ENCODE peak calls at places on chromosomes 1 and 21, in four cellular contexts. L is esophagus squamous epithelium, V is aorta, Y is ovary. H is an unnamed sample.

GRCh38 chr1:167502719-167503452 is 15.4 kb downstream of the CD247 start:
- DNase-seq in Y (no peak), L (no peak), V (no peak), H (no peak)

GRCh38 chr1:160261526-160261877 is 847 bp downstream of the DCAF8 start:
- DNase-seq in Y (no peak), V (no peak), L (no peak), H (no peak)

GRCh38 chr21:32237021-32237420 is 41.8 kb downstream of the MIS18A start:
- DNase-seq in Y (no peak), V (no peak), L (no peak), H (no peak)

GRCh38 chr1:224497714-224498573 is 63.3 kb upstream of the WDR26 start:
- DNase-seq in V (peak; percentile 80), Y (no peak), L (no peak), H (no peak)

GRCh38 chr1:36411674-36412648 is 14.3 kb upstream of the LSM10 start:
- DNase-seq in L (no peak), Y (no peak), V (no peak), H (no peak)

GRCh38 chr1:46784666-46785065 is 14.2 kb upstream of the CYP4B1 start:
- DNase-seq in V (no peak), Y (no peak), L (no peak), H (no peak)

GRCh38 chr1:89989791-89990190 is 5.1 kb upstream of the ZNF326 start:
- DNase-seq in Y (no peak), V (no peak), L (no peak), H (no peak)

GRCh38 chr1:39507230-39507928 is 15.9 kb downstream of the BMP8A start:
- DNase-seq in L (no peak), V (peak; percentile 55), Y (no peak), H (no peak)

GRCh38 chr1:11207898-11208611 is 18.9 kb downstream of the ANGPTL7 start:
- DNase-seq in L (no peak), V (no peak), Y (peak; percentile 57), H (no peak)

GRCh38 chr21:39141502-39141901 is 41.7 kb downstream of the PSMG1 start:
- DNase-seq in L (no peak), Y (no peak), V (no peak), H (no peak)

GRCh38 chr1:164771568-164772350 is 212.8 kb downstream of the PBX1 start:
- DNase-seq in L (no peak), V (no peak), Y (no peak), H (no peak)

GRCh38 chr1:90973897-90974798 is 47.7 kb downstream of the ZNF644 start:
- DNase-seq in L (no peak), V (no peak), Y (no peak), H (no peak)

GRCh38 chr1:51570063-51570720 is 46.7 kb upstream of the OSBPL9 start:
- DNase-seq in L (no peak), V (no peak), Y (no peak), H (no peak)

GRCh38 chr1:2535455-2535854 is 5.4 kb upstream of the HES5 start:
- DNase-seq in L (no peak), Y (no peak), V (no peak), H (no peak)
- H3K27me3 ChIP-seq in L (no peaks in the 10 kb centered on the region), Y (peaks cover 20% of the 10 kb centered on the region), V (no peaks in the 10 kb centered on the region), H (peaks cover 21% of the 10 kb centered on the region)

DNA sequence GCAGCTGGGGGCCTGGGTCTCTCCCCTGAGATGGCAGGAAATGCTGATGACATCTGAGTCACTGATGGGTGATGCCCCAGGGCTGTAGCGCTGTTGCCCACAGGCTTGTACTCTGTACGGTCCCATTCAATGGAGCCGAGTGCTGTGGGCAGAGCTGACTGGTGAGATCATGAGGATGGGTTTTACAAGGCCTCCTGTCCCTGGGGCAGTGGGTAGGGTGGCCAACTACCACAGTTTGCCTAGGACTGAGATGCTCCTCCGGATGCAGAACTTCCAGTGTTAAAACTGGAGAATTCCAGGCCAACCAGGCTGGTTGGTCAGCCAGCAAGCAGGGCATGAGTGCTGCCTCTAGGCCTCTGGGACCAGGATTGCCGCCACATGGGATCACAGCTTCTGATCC is 9.2 kb downstream of the PHLDA3 start:
- DNase-seq in V (no peak), Y (no peak), L (no peak), H (no peak)
- H3K27ac ChIP-seq in V (peak overlapping the region; percentile 89), Y (no peak overlapping the region), L (peak overlapping the region; percentile 94), H (peak overlapping the region; percentile 76)

DNA sequence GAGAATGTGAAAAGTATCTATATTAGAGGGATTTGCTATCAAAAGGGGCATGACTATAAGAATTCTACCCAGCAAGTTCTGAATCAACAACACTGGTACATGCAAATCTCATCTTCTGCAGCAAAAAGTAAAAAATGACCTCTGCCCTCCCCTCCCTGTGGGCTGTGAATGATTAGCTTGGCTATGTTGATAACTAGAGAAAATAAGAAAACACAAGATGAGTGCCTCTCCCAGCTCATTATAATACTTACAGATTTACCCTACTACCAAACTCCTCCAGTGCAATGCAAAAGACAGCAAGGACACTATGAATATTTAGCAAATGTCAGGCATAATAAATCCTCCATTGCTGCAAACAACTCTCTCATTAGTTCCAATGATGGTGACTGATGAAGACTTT is 102.4 kb downstream of the SLC45A1 start:
- DNase-seq in V (no peak), Y (no peak), L (no peak), H (no peak)
- H3K4me3 ChIP-seq in V (peak overlapping the region; percentile 38), Y (peak overlapping the region; percentile 77), L (peak overlapping the region; percentile 96), H (peak overlapping the region; percentile 74)

GRCh38 chr1:80925130-80925780 is 875.5 kb upstream of the ADGRL2 start:
- DNase-seq in V (no peak), L (no peak), Y (no peak), H (no peak)
- H3K27me3 ChIP-seq in V (no peaks in the 10 kb centered on the region), L (no peaks in the 10 kb centered on the region), Y (no peaks in the 10 kb centered on the region), H (no peaks in the 10 kb centered on the region)

DNA sequence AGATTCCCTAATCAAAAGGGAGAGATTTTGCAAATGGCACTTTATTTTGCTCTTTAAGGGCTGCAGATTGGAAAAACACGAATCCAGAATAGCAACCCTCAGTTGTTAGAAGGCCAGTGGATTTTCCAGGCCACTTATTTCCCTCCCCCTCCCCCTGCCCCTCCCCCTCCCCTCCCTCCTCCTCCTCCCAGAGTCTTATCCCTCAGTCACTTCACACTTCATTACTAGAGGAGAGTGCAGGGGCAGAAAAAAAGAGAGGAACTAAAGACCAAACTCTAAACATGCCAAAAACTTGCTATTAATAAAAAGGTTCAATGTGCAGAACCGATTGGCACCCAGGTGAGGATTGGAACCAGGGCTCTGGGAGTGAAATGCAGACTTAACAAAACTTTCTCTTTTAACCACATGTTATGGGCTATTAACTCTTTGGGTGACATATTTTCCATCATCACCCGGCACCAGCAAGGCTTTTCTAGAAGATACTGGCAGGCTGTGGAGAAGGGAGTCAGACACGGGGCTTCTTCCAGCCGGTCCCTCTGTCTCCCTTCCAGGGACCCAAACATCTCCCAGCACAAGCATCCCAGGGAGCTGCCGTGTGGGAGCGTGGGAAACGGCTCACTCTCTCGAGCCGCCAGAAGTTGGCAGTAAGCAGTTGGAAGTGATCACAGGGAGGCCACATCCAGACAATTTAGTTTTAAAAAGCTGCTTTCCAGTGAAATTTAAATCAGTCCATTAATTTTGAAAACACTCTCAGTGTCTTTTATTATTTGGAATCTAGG is 13.6 kb downstream of the NID1 start:
- DNase-seq in Y (no peak), L (no peak), V (no peak), H (no peak)
- H3K27ac ChIP-seq in Y (no peak overlapping the region), L (peak overlapping the region; percentile 55), V (no peak overlapping the region), H (no peak overlapping the region)

GRCh38 chr21:16588433-16588860 is 858.7 kb downstream of the USP25 start:
- DNase-seq in V (peak; percentile 85), Y (peak; percentile 74), L (no peak), H (peak; percentile 63)
- H3K4me3 ChIP-seq in V (peak overlapping the region; percentile 54), Y (peak overlapping the region; percentile 41), L (peak overlapping the region; percentile 62), H (peak overlapping the region; percentile 34)